ENCODE peak calls at places on chromosomes 5 and 9, in five cellular contexts. F is hepatocyte, E is cardiac muscle cell, U is IMR-90, X is mammary epithelial cell. D is an unnamed sample.

GRCh38 chr5:56700711-56701110 is 114.6 kb upstream of the MAP3K1 start:
- DNase-seq in F (no peak), E (no peak), U (no peak), X (no peak), D (no peak)

GRCh38 chr9:134575817-134576176 is 65.8 kb upstream of the COL5A1 start:
- DNase-seq in F (no peak), E (no peak), U (no peak), X (no peak), D (no peak)

GRCh38 chr9:116383133-116383532 is 229.5 kb downstream of the PAPPA start:
- DNase-seq in F (no peak), E (no peak), U (no peak), X (no peak), D (no peak)

GRCh38 chr5:168590666-168591065 is 11.5 kb upstream of the PANK3 start:
- DNase-seq in F (no peak), E (no peak), U (no peak), X (no peak), D (no peak)

GRCh38 chr9:126915846-126916543 is 1.4 kb downstream of the RALGPS1 start:
- DNase-seq in F (peak; percentile 56), E (no peak), U (no peak), X (peak; percentile 68), D (no peak)

GRCh38 chr9:98706651-98707103 is 2.1 kb downstream of the GABBR2 start:
- DNase-seq in F (no peak), E (no peak), U (peak; percentile 52), X (no peak), D (no peak)

GRCh38 chr5:105506692-105507277 is 1944.2 kb upstream of the NUDT12 start:
- DNase-seq in F (peak; percentile 41), E (peak; percentile 41), U (peak; percentile 16), X (no peak), D (peak; percentile 30)

GRCh38 chr9:135463140-135463539 is 16.4 kb upstream of the PPP1R26 start:
- DNase-seq in F (no peak), E (no peak), U (peak; percentile 54), X (peak; percentile 32), D (no peak)

GRCh38 chr9:4137234-4137633 is 162.6 kb downstream of the GLIS3 start:
- DNase-seq in F (peak; percentile 51), E (peak; percentile 15), U (peak; percentile 97), X (peak; percentile 93), D (peak; percentile 10)

GRCh38 chr5:7464182-7464581 is 68.2 kb downstream of the ADCY2 start:
- DNase-seq in F (no peak), E (no peak), U (no peak), X (no peak), D (no peak)

GRCh38 chr9:34139477-34140146 is 13.1 kb upstream of the DCAF12 start:
- DNase-seq in F (peak; percentile 74), E (peak; percentile 28), U (peak; percentile 91), X (peak; percentile 60), D (no peak)

GRCh38 chr5:5344051-5344571 is 78.4 kb upstream of the ICE1 start:
- DNase-seq in F (no peak), E (no peak), U (no peak), X (no peak), D (no peak)

GRCh38 chr5:3489221-3489620 is 106.4 kb upstream of the IRX1 start:
- DNase-seq in F (no peak), E (no peak), U (no peak), X (no peak), D (no peak)

GRCh38 chr5:20351849-20352248 is 363.8 kb upstream of the CDH18 start:
- DNase-seq in F (no peak), E (no peak), U (no peak), X (no peak), D (no peak)

GRCh38 chr9:4821133-4821532 is 28.4 kb downstream of the RCL1 start:
- DNase-seq in F (no peak), E (no peak), U (no peak), X (no peak), D (no peak)

GRCh38 chr9:135819905-135820304 is 87.4 kb downstream of the CAMSAP1 start:
- DNase-seq in F (no peak), E (no peak), U (no peak), X (no peak), D (no peak)

GRCh38 chr9:86821011-86821845 is 126.1 kb downstream of the GAS1 start:
- DNase-seq in F (no peak), E (no peak), U (peak; percentile 36), X (no peak), D (no peak)

GRCh38 chr5:118692811-118693342 is 295.5 kb downstream of the DTWD2 start:
- DNase-seq in F (peak; percentile 8), E (peak; percentile 42), U (no peak), X (no peak), D (peak; percentile 21)

GRCh38 chr5:153775923-153776322 is 262.8 kb downstream of the FAM114A2 start:
- DNase-seq in F (no peak), E (no peak), U (no peak), X (no peak), D (no peak)

GRCh38 chr9:130692365-130692764 is 1.2 kb upstream of the EXOSC2 start:
- DNase-seq in F (peak; percentile 85), E (peak; percentile 91), U (no peak), X (no peak), D (no peak)

GRCh38 chr5:69113851-69114250 is 20.0 kb downstream of the SLC30A5 start:
- DNase-seq in F (no peak), E (no peak), U (no peak), X (no peak), D (no peak)

DNA sequence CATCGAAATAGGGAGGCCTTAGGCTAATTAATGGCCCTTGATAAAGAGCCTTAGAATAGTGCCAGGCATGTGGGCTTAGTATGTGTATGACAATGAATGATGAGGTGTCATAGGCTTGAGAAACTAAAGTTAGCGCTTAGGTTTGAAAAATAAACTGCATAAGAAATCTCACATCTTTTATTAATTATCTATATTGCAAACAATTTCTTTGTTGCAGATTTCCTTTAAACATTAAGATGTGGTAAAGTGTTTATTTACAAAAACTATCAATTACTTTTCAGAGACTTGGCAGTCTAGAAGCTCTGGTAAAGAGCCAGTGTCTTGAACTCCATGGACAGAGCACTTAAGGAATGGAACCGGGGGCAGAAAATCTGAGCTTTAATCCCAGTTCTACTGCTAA is 23.1 kb downstream of the MAP1B start:
- DNase-seq in F (no peak), E (no peak), U (peak; percentile 61), X (no peak), D (no peak)
- H3K4me1 ChIP-seq in F (peaks cover 4% of the 10 kb centered on the region), E (peaks cover 12% of the 10 kb centered on the region), U (peaks cover 17% of the 10 kb centered on the region), X (peaks cover 28% of the 10 kb centered on the region), D (peaks cover 59% of the 10 kb centered on the region)

DNA sequence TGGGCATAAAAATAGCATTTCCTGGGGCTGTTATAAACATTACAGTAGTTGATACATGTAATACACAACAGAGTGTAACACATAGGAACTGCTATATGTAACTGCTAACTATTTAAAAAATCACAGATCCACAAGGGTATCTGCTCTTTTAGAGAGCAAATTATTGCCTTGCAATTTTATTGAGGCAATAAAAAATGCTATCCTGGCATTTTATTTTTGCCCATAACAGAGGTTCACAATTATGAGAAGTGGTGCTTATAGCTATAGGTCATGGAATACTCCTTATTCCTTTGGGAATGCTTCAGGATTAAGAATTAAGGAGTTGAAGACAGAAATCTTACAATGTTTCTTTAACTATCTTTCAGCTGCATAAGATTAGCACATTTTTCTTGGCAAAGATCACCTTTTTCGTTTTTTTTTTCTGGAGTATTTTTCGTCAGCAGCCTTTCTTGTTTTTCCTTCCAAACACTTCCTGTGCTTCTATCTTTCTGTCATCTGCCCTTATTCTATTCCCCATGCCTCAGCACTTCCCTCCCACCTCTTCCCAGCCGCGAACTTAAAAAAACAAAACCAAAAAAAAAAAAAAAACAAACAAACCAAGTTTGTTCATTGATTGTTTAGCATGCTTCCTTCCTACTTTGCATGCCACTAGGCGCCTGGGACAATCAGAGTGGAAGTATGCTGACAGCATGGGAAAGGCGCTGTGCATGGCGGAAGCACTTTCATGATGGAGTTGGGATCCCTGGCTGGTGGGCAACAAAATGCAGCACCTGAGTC is 264.2 kb downstream of the MAST4 start:
- DNase-seq in F (no peak), E (no peak), U (no peak), X (no peak), D (no peak)
- H3K4me3 ChIP-seq in F (no peak overlapping the region), E (no peak overlapping the region), U (no peak overlapping the region), X (no peak overlapping the region), D (no peak overlapping the region)

GRCh38 chr9:74333633-74334032 is 163.5 kb upstream of the RORB start:
- DNase-seq in F (no peak), E (no peak), U (no peak), X (no peak), D (no peak)
- H3K27me3 ChIP-seq in F (no peaks in the 10 kb centered on the region), E (no peaks in the 10 kb centered on the region), U (no peaks in the 10 kb centered on the region), X (no peaks in the 10 kb centered on the region), D (no peaks in the 10 kb centered on the region)

DNA sequence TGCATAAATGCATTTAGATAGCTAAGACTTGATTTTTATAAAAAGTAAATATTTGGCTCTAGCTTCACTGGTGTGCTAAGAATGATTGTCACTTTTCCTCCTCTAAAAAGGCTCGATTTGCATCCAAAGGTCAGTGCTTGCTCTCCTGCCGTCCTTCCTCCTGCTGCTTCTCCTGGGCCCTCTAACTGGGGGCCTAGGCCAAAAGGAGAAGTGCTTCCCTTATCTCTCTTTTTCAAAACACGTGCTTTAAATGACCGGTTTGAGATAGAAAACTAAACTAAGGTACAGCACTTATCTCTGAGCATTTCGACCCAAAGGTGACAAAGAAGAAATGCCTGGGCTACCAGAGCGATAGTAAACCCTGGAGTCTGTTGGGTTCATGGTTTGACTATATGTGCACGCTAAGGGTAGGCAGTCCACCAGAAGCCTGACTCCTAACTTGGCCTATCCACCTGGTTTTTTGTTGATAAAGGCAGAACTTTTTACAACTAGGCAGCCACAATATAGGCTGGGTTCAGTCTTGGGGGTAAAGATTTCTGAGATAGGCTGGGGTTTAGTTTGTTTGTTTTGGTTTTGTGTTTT is 3.9 kb downstream of the NR2F1-AS1 start:
- DNase-seq in F (no peak), E (no peak), U (no peak), X (no peak), D (no peak)
- H3K4me1 ChIP-seq in F (peaks cover 20% of the 10 kb centered on the region), E (peaks cover 13% of the 10 kb centered on the region), U (peaks cover 16% of the 10 kb centered on the region), X (peaks cover 25% of the 10 kb centered on the region), D (peaks cover 10% of the 10 kb centered on the region)

DNA sequence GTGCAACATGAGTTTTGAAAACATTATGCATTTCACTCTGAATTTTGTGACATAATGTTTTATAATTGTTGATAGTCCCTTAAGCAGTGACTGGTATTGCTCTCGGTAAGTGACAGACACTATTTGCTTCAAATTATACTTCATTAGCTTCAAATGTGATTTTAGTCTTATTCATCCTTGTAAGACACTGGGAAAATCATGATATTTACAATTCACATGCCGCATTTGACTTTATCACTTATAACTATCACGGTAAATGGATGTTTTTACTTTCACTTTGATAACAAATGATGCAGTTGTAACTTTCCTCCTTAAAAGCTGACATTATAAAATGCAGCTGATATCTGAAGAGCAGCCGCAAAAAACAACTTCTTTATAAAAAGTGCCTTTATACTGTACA is 44.1 kb upstream of the ITGA2 start:
- DNase-seq in F (no peak), E (no peak), U (no peak), X (no peak), D (no peak)
- H3K4me3 ChIP-seq in F (no peak overlapping the region), E (no peak overlapping the region), U (peak overlapping the region; percentile 24), X (peak overlapping the region; percentile 51), D (no peak overlapping the region)

DNA sequence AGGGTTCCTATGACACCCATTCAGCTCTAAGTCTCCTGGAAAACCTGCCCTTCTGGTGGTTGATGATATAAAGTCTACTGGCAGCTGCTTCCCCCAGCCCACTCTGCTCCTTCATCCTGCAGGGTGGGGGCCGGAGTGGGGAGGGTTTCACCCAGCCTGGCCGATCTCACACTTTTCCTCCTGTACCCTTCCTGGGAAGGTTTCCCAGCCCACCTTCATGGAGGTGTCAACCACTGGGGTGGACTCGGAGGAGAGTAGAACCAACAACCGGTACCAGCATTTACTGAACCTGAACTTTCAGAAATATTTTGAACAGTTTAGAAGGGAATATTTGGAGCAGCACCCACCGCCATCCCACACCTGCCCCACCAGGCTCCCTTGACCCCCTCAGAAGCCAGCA is 30.4 kb downstream of the ROR2 start:
- DNase-seq in F (no peak), E (no peak), U (no peak), X (no peak), D (no peak)
- H3K27me3 ChIP-seq in F (no peaks in the 10 kb centered on the region), E (no peaks in the 10 kb centered on the region), U (no peaks in the 10 kb centered on the region), X (no peaks in the 10 kb centered on the region), D (no peaks in the 10 kb centered on the region)

D was measured in HAP-1.